ENCODE peak calls at places on chromosomes 4 and X, in eight cellular contexts. Z, O, J, Y, R, P, K and M are unnamed samples.
A peak's percentile ranks its signal among the peaks of the same experiment; 100 is the strongest.

GRCh38 chr4:164807611-164808010 is 53.7 kb downstream of the SMIM31 start:
- DNase-seq in R (no peak), O (no peak), Y (no peak), J (peak; percentile 73), Z (no peak), P (no peak), K (no peak), M (no peak)

GRCh38 chrX:29762006-29762405 is 453.4 kb upstream of the MAGEB2 start:
- DNase-seq in O (no peak), Y (no peak), R (no peak), K (no peak), J (no peak), P (no peak), Z (no peak), M (no peak)

GRCh38 chrX:39639871-39640270 is 457.9 kb downstream of the BCOR start:
- DNase-seq in Y (no peak), Z (no peak), K (no peak), J (no peak), R (no peak), P (no peak), O (no peak), M (no peak)

GRCh38 chrX:15877380-15877779 is 22.8 kb upstream of the AP1S2 start:
- DNase-seq in K (no peak), R (no peak), Z (no peak), Y (no peak), O (no peak), P (no peak), J (peak; percentile 85), M (no peak)

GRCh38 chr4:51943221-51943620 is 76.9 kb downstream of the LRRC66 start:
- DNase-seq in P (no peak), O (no peak), Y (no peak), Z (no peak), R (no peak), J (peak; percentile 72), K (no peak), M (no peak)

GRCh38 chrX:110966839-110967238 is 129.2 kb upstream of the PAK3 start:
- DNase-seq in O (no peak), K (no peak), R (no peak), Z (no peak), J (no peak), Y (no peak), P (no peak), M (no peak)

GRCh38 chrX:154333837-154334271 is 38.3 kb downstream of the TKTL1 start:
- DNase-seq in J (no peak), K (no peak), P (no peak), Y (no peak), Z (no peak), R (no peak), O (no peak), M (peak; percentile 45)

GRCh38 chr4:4712800-4713528 is 146.5 kb upstream of the MSX1 start:
- DNase-seq in Y (no peak), K (no peak), O (no peak), R (no peak), J (peak; percentile 43), P (no peak), Z (no peak), M (no peak)

GRCh38 chr4:101244349-101244748 is 103.0 kb downstream of the PPP3CA start:
- DNase-seq in R (no peak), O (no peak), Z (no peak), P (no peak), Y (no peak), K (no peak), J (no peak), M (no peak)

GRCh38 chr4:88846232-88846790 is 148.7 kb upstream of the NAP1L5 start:
- DNase-seq in R (peak; percentile 10), P (no peak), O (no peak), Z (no peak), J (no peak), K (no peak), Y (no peak), M (no peak)

GRCh38 chrX:149120459-149120858 is 384.6 kb downstream of the IDS start:
- DNase-seq in O (no peak), R (no peak), J (no peak), K (no peak), Y (no peak), Z (no peak), P (no peak), M (no peak)

GRCh38 chr4:182604953-182605352 is 312.2 kb downstream of the DCTD start:
- DNase-seq in R (no peak), O (no peak), Y (no peak), J (no peak), K (no peak), Z (no peak), P (no peak), M (no peak)

GRCh38 chrX:130878350-130879341 is 24.4 kb downstream of the ENOX2 start:
- DNase-seq in Z (no peak), K (no peak), J (peak; percentile 98), Y (no peak), P (no peak), R (no peak), O (peak; percentile 68), M (no peak)

GRCh38 chr4:48133668-48134444 is at the start of gene TXK:
- DNase-seq in Z (no peak), K (no peak), O (no peak), J (peak; percentile 8), Y (no peak), P (no peak), R (no peak), M (no peak)

GRCh38 chr4:69092190-69092589 is 4.1 kb upstream of the UGT2B7 start:
- DNase-seq in O (no peak), Y (no peak), K (no peak), J (peak; percentile 65), Z (no peak), P (no peak), R (no peak), M (no peak)

GRCh38 chrX:31227250-31227649 is 155.4 kb upstream of the FTHL17 start:
- DNase-seq in O (no peak), Y (no peak), Z (no peak), K (no peak), R (no peak), P (no peak), J (peak; percentile 18), M (no peak)

GRCh38 chr4:157018920-157019490 is 47.4 kb upstream of the PDGFC start:
- DNase-seq in Y (no peak), K (no peak), O (no peak), J (no peak), R (no peak), P (no peak), Z (no peak), M (no peak)

GRCh38 chrX:100680756-100681155 is 36.8 kb downstream of the SRPX2 start:
- DNase-seq in Y (no peak), O (no peak), Z (no peak), R (no peak), K (no peak), P (no peak), J (peak; percentile 15), M (no peak)

GRCh38 chr4:18934197-18934596 is 912.6 kb upstream of the LCORL start:
- DNase-seq in R (no peak), K (no peak), J (peak; percentile 3), O (no peak), Y (peak; percentile 3), P (no peak), Z (no peak), M (no peak)

GRCh38 chrX:149267878-149268813 is 237.0 kb downstream of the IDS start:
- DNase-seq in K (no peak), P (no peak), R (no peak), Y (no peak), O (no peak), J (no peak), Z (no peak), M (no peak)

GRCh38 chrX:84747516-84747915 is 245.3 kb upstream of the HDX start:
- DNase-seq in K (no peak), O (no peak), Y (no peak), J (no peak), Z (no peak), R (no peak), P (no peak), M (no peak)

GRCh38 chr4:152785639-152786517 is 6.1 kb downstream of the ARFIP1 start:
- DNase-seq in J (no peak), O (no peak), P (no peak), K (no peak), Y (no peak), Z (no peak), R (no peak), M (no peak)